ENCODE peak calls at places on chromosomes 3 and 15, in five cellular contexts. R is esophagus muscularis mucosa; A is lower lobe of right lung; T is CD8-positive, alpha-beta T cell; E is HepG2. U is an unnamed sample. For H3K4me1, the result is how much of the 10 kb centered on the place peaks cover.

GRCh38 chr3:78268716-78269668 is 1229.1 kb downstream of the ROBO2 start:
- DNase-seq in E (no peak), T (no peak), A (no peak), R (no peak), U (no peak)

GRCh38 chr3:9946112-9947024 is 5.8 kb downstream of the PRRT3 start:
- DNase-seq in R (peak), T (peak), A (peak), E (peak), U (peak)

GRCh38 chr15:61951949-61952348 is 108.3 kb downstream of the VPS13C start:
- DNase-seq in A (no peak), T (no peak), E (no peak), R (no peak), U (peak)

GRCh38 chr3:177451940-177452484 is 254.7 kb upstream of the TBL1XR1 start:
- DNase-seq in A (no peak), E (peak), R (no peak), T (no peak), U (no peak)

GRCh38 chr3:120348065-120348980 is 831 bp downstream of the LRRC58 start:
- DNase-seq in T (peak), R (no peak), A (no peak), E (peak), U (peak)

GRCh38 chr3:147397155-147397888 is 9.0 kb downstream of the ZIC4 start:
- DNase-seq in A (no peak), T (no peak), E (no peak), R (no peak), U (no peak)

GRCh38 chr15:90002428-90002844 is 1.3 kb downstream of the ZNF710 start:
- DNase-seq in T (peak), E (no peak), R (no peak), A (peak), U (peak)

GRCh38 chr15:68578175-68578959 is 426 bp upstream of the CORO2B start:
- DNase-seq in E (no peak), A (peak), R (no peak), T (peak), U (peak)

GRCh38 chr15:47812436-47813109 is 95.3 kb downstream of the SEMA6D start:
- DNase-seq in A (no peak), E (peak), T (no peak), R (no peak), U (no peak)

GRCh38 chr3:10808974-10809373 is 7.1 kb upstream of the SLC6A11 start:
- DNase-seq in A (no peak), E (no peak), R (peak), T (no peak), U (no peak)

GRCh38 chr15:92104069-92104468 is 250.6 kb downstream of the SLCO3A1 start:
- DNase-seq in A (no peak), T (no peak), R (no peak), E (no peak), U (no peak)

GRCh38 chr3:13186416-13186815 is 113.2 kb upstream of the IQSEC1 start:
- DNase-seq in T (no peak), E (no peak), R (no peak), A (no peak), U (no peak)

GRCh38 chr15:98684441-98684840 is 36.1 kb downstream of the IGF1R start:
- DNase-seq in R (no peak), T (no peak), E (no peak), A (no peak), U (no peak)

GRCh38 chr3:45313743-45314403 is 74.5 kb upstream of the LARS2 start:
- DNase-seq in R (peak), A (no peak), E (no peak), T (no peak), U (no peak)

GRCh38 chr3:163476179-163476578 is 1602.1 kb downstream of the SI start:
- DNase-seq in R (no peak), T (no peak), A (no peak), E (no peak), U (no peak)

GRCh38 chr15:55283295-55284147 is 6.1 kb downstream of the RAB27A start:
- DNase-seq in R (no peak), T (no peak), E (no peak), A (peak), U (no peak)

GRCh38 chr15:90189781-90190467 is 11.2 kb upstream of the SEMA4B start:
- DNase-seq in A (no peak), T (no peak), R (no peak), E (no peak), U (no peak)

GRCh38 chr15:38398134-38398533 is 55.8 kb upstream of the FAM98B start:
- DNase-seq in R (no peak), E (peak), T (no peak), A (no peak), U (no peak)

GRCh38 chr3:138135141-138135832 is 3.1 kb upstream of the A4GNT start:
- DNase-seq in E (no peak), R (no peak), T (no peak), A (no peak), U (no peak)

GRCh38 chr3:123692041-123692440 is 107.2 kb upstream of the HACD2 start:
- DNase-seq in E (no peak), R (no peak), A (no peak), T (no peak), U (no peak)
- H3K4me1 ChIP-seq in E (under half), R (half or more), A (half or more), T (under half), U (under half)

DNA sequence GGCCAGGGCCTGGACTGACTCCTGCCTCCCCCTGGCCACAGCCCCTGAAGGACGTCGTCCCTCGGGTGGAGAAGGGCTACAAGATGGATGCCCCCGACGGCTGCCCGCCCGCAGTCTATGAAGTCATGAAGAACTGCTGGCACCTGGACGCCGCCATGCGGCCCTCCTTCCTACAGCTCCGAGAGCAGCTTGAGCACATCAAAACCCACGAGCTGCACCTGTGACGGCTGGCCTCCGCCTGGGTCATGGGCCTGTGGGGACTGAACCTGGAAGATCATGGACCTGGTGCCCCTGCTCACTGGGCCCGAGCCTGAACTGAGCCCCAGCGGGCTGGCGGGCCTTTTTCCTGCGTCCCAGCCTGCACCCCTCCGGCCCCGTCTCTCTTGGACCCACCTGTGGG is 10.3 kb upstream of the LMAN1L start:
- DNase-seq in R (no peak), A (no peak), T (no peak), E (no peak), U (no peak)
- H3K4me1 ChIP-seq in R (under half), A (under half), T (under half), E (under half), U (under half)

DNA sequence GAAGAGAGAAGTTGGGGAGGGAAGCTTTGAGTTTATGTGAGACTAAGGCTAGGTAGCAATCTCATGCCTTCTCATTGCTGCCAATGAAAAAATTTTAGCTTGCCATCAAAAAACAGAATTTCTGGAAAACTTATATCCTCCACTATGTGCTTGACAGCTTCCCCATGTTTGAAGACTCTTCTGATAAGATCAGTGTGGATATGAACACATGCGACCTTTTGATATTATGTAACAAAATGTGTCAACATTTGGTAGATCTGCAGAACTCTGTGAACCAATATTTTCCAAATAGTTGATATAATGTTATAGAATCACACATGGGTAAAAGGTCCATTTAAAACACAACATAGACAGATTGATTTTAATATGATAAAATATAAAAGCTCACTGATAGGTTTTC is 380.9 kb upstream of the PROK2 start:
- DNase-seq in A (no peak), T (no peak), E (no peak), R (no peak), U (no peak)
- H3K4me1 ChIP-seq in A (under half), T (under half), E (under half), R (under half), U (under half)

GRCh38 chr3:48993834-48994233 is 3.8 kb downstream of the P4HTM start:
- DNase-seq in T (no peak), R (no peak), E (no peak), A (no peak), U (no peak)
- H3K4me1 ChIP-seq in T (under half), R (under half), E (under half), A (under half), U (under half)

GRCh38 chr15:78437107-78437761 is 782 bp upstream of the IREB2 start:
- DNase-seq in T (no peak), E (no peak), A (no peak), R (no peak), U (no peak)
- H3K4me1 ChIP-seq in T (under half), E (half or more), A (under half), R (under half), U (under half)